ENCODE peak calls at places on chromosomes 16 and 17, in four cellular contexts. R is neuronal stem cell, T is colonic mucosa, K is heart left ventricle. C is an unnamed sample. For H3K9me3, the result is how much of the 10 kb centered on the place peaks cover.

GRCh38 chr17:56801506-56802178 is 32.1 kb downstream of the C17orf67 start:
- DNase-seq in R (no peak), T (no peak), K (no peak), C (no peak)

GRCh38 chr17:4658478-4659305 is 17.2 kb upstream of the ALOX15 start:
- DNase-seq in R (no peak), T (no peak), K (no peak), C (no peak)

GRCh38 chr17:752620-753219 is 656 bp upstream of the GEMIN4 start:
- DNase-seq in R (no peak), T (peak), K (peak), C (peak)

GRCh38 chr16:79656537-79657115 is 56.1 kb upstream of the MAF start:
- DNase-seq in R (no peak), T (no peak), K (no peak), C (no peak)

GRCh38 chr17:5122586-5123342 is 6.9 kb downstream of the USP6 start:
- DNase-seq in R (peak), T (no peak), K (no peak), C (peak)

GRCh38 chr17:80856863-80857488 is 134.7 kb upstream of the CHMP6 start:
- DNase-seq in R (no peak), T (no peak), K (no peak), C (no peak)

GRCh38 chr17:67390646-67391480 is 13.8 kb downstream of the PITPNC1 start:
- DNase-seq in R (no peak), T (no peak), K (peak), C (peak)

GRCh38 chr16:73113326-73113720 is 65.4 kb upstream of the ZFHX3 start:
- DNase-seq in R (no peak), T (no peak), K (no peak), C (no peak)

GRCh38 chr17:39197380-39198185 is at the start of gene CACNB1:
- DNase-seq in R (peak), T (peak), K (peak), C (peak)

GRCh38 chr17:65975878-65976277 is 216.1 kb downstream of the CEP112 start:
- DNase-seq in R (peak), T (no peak), K (no peak), C (no peak)

GRCh38 chr17:57242148-57242547 is 14.2 kb upstream of the MSI2 start:
- DNase-seq in R (no peak), T (no peak), K (peak), C (no peak)

GRCh38 chr16:5231246-5231759 is 133.7 kb upstream of the EEF2KMT start:
- DNase-seq in R (no peak), T (no peak), K (no peak), C (no peak)

GRCh38 chr17:61761827-61762226 is 101.5 kb downstream of the BRIP1 start:
- DNase-seq in R (no peak), T (no peak), K (no peak), C (no peak)
- H3K9me3 ChIP-seq in R (under half), T (under half), K (under half), C (under half)

DNA sequence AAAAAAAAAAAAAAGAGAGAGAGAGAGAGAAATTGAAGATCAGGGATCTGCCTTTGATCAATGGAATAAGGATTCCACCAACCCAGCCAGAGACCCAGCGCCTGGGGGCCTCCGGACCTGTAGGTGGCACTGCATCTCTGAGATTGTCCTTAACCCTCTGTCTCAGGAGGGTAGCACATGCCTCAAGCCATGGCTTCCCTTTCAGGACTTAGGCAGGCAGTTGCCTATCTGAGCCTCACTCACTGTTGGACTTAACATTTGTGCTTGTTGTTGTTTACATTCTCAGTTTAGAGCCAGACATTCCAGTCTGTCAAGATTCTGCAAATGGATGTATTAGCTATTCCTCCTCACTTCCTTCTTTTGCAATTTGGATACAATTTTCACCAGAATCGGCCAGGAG is 5.1 kb upstream of the SCNN1B start:
- DNase-seq in R (no peak), T (peak), K (no peak), C (peak)
- H3K27ac ChIP-seq in R (no peak), T (no peak), K (no peak), C (no peak)

DNA sequence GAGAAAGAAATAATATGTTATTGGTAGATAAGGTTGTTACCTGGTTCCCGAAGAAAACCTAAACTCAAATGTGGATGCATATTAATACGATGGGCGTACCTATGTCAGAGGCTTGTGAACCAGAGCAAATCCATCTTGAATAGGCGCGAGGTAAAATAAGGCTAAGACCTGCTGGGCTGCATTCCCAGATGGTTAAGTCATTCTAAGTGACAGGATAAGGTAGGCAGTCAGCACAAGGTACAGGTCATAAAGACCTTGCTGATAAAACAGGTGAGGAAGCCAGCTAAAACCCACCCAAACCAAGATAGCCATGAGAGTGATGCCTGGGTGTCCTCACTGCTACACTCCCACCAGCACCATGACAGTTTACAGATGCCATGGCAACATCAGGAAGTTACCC is 1400.1 kb downstream of the CDH8 start:
- DNase-seq in R (no peak), T (no peak), K (no peak), C (no peak)
- H3K9me3 ChIP-seq in R (under half), T (under half), K (under half), C (under half)

GRCh38 chr17:50180593-50180992 is 14.8 kb downstream of the SGCA start:
- DNase-seq in R (no peak), T (no peak), K (peak), C (no peak)
- H3K27ac ChIP-seq in R (no peak), T (no peak), K (no peak), C (no peak)

GRCh38 chr16:68564367-68564985 is 25.4 kb downstream of the ZFP90 start:
- DNase-seq in R (no peak), T (no peak), K (no peak), C (no peak)

GRCh38 chr16:68563631-68564366 is 24.7 kb downstream of the ZFP90 start:
- DNase-seq in R (no peak), T (no peak), K (no peak), C (no peak)
- H3K9me3 ChIP-seq in R (half or more), T (under half), K (half or more), C (half or more)

GRCh38 chr16:57739756-57740422 is 4.3 kb downstream of the KATNB1 start:
- DNase-seq in R (no peak), T (no peak), K (no peak), C (no peak)
- H3K27ac ChIP-seq in R (no peak), T (no peak), K (no peak), C (no peak)